ENCODE peak calls at places on chromosomes 7 and 10, in four cellular contexts. H, Y, J and E are unnamed samples.

GRCh38 chr7:31114593-31115343 is 62.7 kb downstream of the ADCYAP1R1 start:
- DNase-seq in Y (no peak), J (no peak), H (peak; percentile 68), E (no peak)

GRCh38 chr10:113078282-113078907 is 128.3 kb downstream of the TCF7L2 start:
- DNase-seq in J (no peak), Y (no peak), H (no peak), E (no peak)

GRCh38 chr10:17239671-17240460 is 11.8 kb downstream of the VIM start:
- DNase-seq in H (no peak), J (no peak), Y (no peak), E (no peak)

GRCh38 chr7:47896809-47897423 is 51.4 kb downstream of the PKD1L1 start:
- DNase-seq in H (no peak), Y (no peak), J (no peak), E (no peak)

GRCh38 chr10:132469197-132469942 is 68.2 kb upstream of the INPP5A start:
- DNase-seq in J (no peak), Y (no peak), H (no peak), E (no peak)

GRCh38 chr7:157462840-157463239 is 126.0 kb downstream of the DNAJB6 start:
- DNase-seq in H (no peak), Y (no peak), J (no peak), E (no peak)

GRCh38 chr10:92891885-92892705 is 43.8 kb downstream of the EXOC6 start:
- DNase-seq in Y (no peak), J (no peak), H (no peak), E (no peak)

GRCh38 chr10:102505462-102506115 is 1.8 kb downstream of the SUFU start:
- DNase-seq in H (no peak), J (no peak), Y (no peak), E (peak; percentile 21)

GRCh38 chr7:374706-375490 is 84.9 kb downstream of the FOXL3 start:
- DNase-seq in Y (no peak), J (no peak), H (peak; percentile 2), E (no peak)

GRCh38 chr10:119634219-119634544 is 17.0 kb upstream of the BAG3 start:
- DNase-seq in Y (no peak), J (no peak), H (no peak), E (no peak)

GRCh38 chr7:108382932-108383331 is 73.3 kb downstream of the NRCAM start:
- DNase-seq in J (no peak), Y (no peak), H (no peak), E (no peak)

GRCh38 chr7:11082552-11083213 is 109.0 kb downstream of the PHF14 start:
- DNase-seq in J (no peak), H (no peak), Y (no peak), E (no peak)

GRCh38 chr10:110459600-110459999 is 38.1 kb upstream of the DUSP5 start:
- DNase-seq in Y (no peak), H (no peak), J (no peak), E (no peak)

GRCh38 chr10:114940735-114941134 is 2.7 kb downstream of the TRUB1 start:
- DNase-seq in J (no peak), H (no peak), Y (no peak), E (no peak)

GRCh38 chr7:48139461-48139860 is 31.8 kb upstream of the ABCA13 start:
- DNase-seq in H (no peak), Y (no peak), J (no peak), E (no peak)

GRCh38 chr10:74598891-74599566 is 227.4 kb upstream of the KAT6B start:
- DNase-seq in H (no peak), J (no peak), Y (no peak), E (no peak)

GRCh38 chr10:131245475-131246059 is 66.0 kb downstream of the TCERG1L start:
- DNase-seq in H (no peak), Y (no peak), J (no peak), E (no peak)

GRCh38 chr10:2957785-2958184 is 109.6 kb upstream of the PFKP start:
- DNase-seq in H (no peak), J (no peak), Y (no peak), E (no peak)

GRCh38 chr10:9331583-9332008 is 1277.1 kb downstream of the GATA3 start:
- DNase-seq in J (no peak), H (no peak), Y (peak; percentile 62), E (no peak)

GRCh38 chr10:122331615-122332446 is 42.7 kb upstream of the PLEKHA1 start:
- DNase-seq in J (peak; percentile 45), H (no peak), Y (no peak), E (no peak)

GRCh38 chr7:36228039-36228438 is 75.0 kb downstream of the EEPD1 start:
- DNase-seq in H (no peak), J (no peak), Y (no peak), E (no peak)